ENCODE peak calls at places on chromosome 4, in four cellular contexts. I, C, W and E are unnamed samples.

GRCh38 chr4:117447925-117448324 is 362.5 kb upstream of the TRAM1L1 start:
- DNase-seq in I (peak; percentile 18), W (no peak), C (no peak), E (no peak)

GRCh38 chr4:185782523-185782922 is 29.5 kb downstream of the SORBS2 start:
- DNase-seq in W (no peak), I (no peak), C (no peak), E (no peak)

GRCh38 chr4:26124753-26125236 is 196.0 kb upstream of the RBPJ start:
- DNase-seq in I (no peak), W (no peak), C (no peak), E (no peak)

GRCh38 chr4:172656055-172656454 is 512.6 kb upstream of the GALNT7 start:
- DNase-seq in W (no peak), C (no peak), I (no peak), E (no peak)

GRCh38 chr4:997375-998071 is 4.3 kb upstream of the SLC26A1 start:
- DNase-seq in W (no peak), C (no peak), I (no peak), E (no peak)

GRCh38 chr4:22720091-22720490 is 27.4 kb downstream of the GBA3 start:
- DNase-seq in C (no peak), W (no peak), I (no peak), E (no peak)

GRCh38 chr4:54657194-54657555 is 582 bp upstream of the KIT start:
- DNase-seq in I (no peak), W (no peak), C (no peak), E (no peak)

GRCh38 chr4:25117274-25117673 is 43.0 kb downstream of the SEPSECS start:
- DNase-seq in C (no peak), I (no peak), W (no peak), E (no peak)

GRCh38 chr4:160423879-160424451 is 1321.1 kb downstream of the RAPGEF2 start:
- DNase-seq in I (no peak), W (no peak), C (no peak), E (no peak)

GRCh38 chr4:103075435-103075893 is 1.1 kb downstream of the SLC9B2 start:
- DNase-seq in I (no peak), W (no peak), C (no peak), E (no peak)

GRCh38 chr4:86957214-86957613 is 22.4 kb downstream of the AFF1 start:
- DNase-seq in C (no peak), W (no peak), I (no peak), E (no peak)

GRCh38 chr4:76581276-76581675 is 146.2 kb downstream of the SHROOM3 start:
- DNase-seq in C (no peak), W (no peak), I (no peak), E (no peak)

GRCh38 chr4:139910106-139910505 is 243.9 kb downstream of the MAML3 start:
- DNase-seq in I (no peak), W (no peak), C (no peak), E (no peak)

GRCh38 chr4:1179089-1179441 is 6.7 kb upstream of the SPON2 start:
- DNase-seq in W (no peak), C (no peak), I (no peak), E (no peak)

GRCh38 chr4:88240297-88240714 is 44.1 kb downstream of the PPM1K start:
- DNase-seq in W (no peak), I (no peak), C (no peak), E (no peak)

GRCh38 chr4:52076731-52077130 is 25.6 kb downstream of the SPATA18 start:
- DNase-seq in I (no peak), C (peak; percentile 41), W (no peak), E (no peak)